ENCODE peak calls at places on chromosomes 1 and 21, in eight cellular contexts. L is IMR-90; A is fibroblast of the aortic adventitia; Q is activated T-helper 1 cell treated with anti-CD3 and anti-CD28 coated beads, Interleukin-2, amount 50 U/mL, for 16 hours; P is stimulated activated CD4-positive, alpha-beta T cell treated with anti-CD3 and anti-CD28 coated beads, Interleukin-12 subunit alpha, Interleukin-12 subunit beta, amount 100 ng/mL, for 48 hours; D is fibroblast of lung; S is DMS79 treated with DMSO at 0.1 percent for 48 hours; E is SJSA1. K is an unnamed sample.

GRCh38 chr1:1550591-1551432 is 10.4 kb upstream of the TMEM240 start:
- DNase-seq in L (peak; percentile 36), S (no peak), E (peak; percentile 58), Q (no peak), P (no peak), A (peak; percentile 64), D (peak; percentile 69), K (no peak)

GRCh38 chr1:172145231-172145651 is 275.2 kb upstream of the C1orf105 start:
- DNase-seq in L (peak; percentile 70), A (peak; percentile 88), P (no peak), S (no peak), D (peak; percentile 73), Q (no peak), E (peak; percentile 82), K (no peak)

GRCh38 chr21:24042687-24043086 is 1564.6 kb downstream of the MRPL39 start:
- DNase-seq in D (no peak), Q (no peak), S (no peak), P (no peak), A (no peak), E (no peak), L (no peak), K (no peak)

GRCh38 chr1:150072959-150073358 is 5.4 kb downstream of the VPS45 start:
- DNase-seq in E (peak; percentile 18), S (peak; percentile 21), A (peak; percentile 66), Q (no peak), D (peak; percentile 68), P (no peak), L (peak; percentile 55), K (no peak)

GRCh38 chr21:21148009-21148408 is 149.8 kb downstream of the NCAM2 start:
- DNase-seq in S (no peak), A (no peak), L (no peak), E (no peak), P (no peak), D (no peak), Q (no peak), K (no peak)

GRCh38 chr1:2128189-2128901 is 66.2 kb downstream of the FAAP20 start:
- DNase-seq in S (peak; percentile 12), D (no peak), Q (no peak), P (no peak), L (no peak), E (no peak), A (no peak), K (no peak)

GRCh38 chr1:156122519-156123355 is 8.2 kb downstream of the LMNA start:
- DNase-seq in P (no peak), S (peak; percentile 49), A (peak; percentile 90), E (peak; percentile 90), Q (no peak), L (peak; percentile 92), D (peak; percentile 94), K (no peak)

GRCh38 chr1:2356401-2356800 is 35.0 kb downstream of the MORN1 start:
- DNase-seq in P (no peak), S (no peak), E (no peak), L (no peak), A (no peak), D (no peak), Q (no peak), K (no peak)

GRCh38 chr21:27429612-27430361 is 462.9 kb upstream of the ADAMTS5 start:
- DNase-seq in Q (no peak), A (peak; percentile 96), D (peak; percentile 96), L (peak; percentile 83), E (no peak), P (no peak), S (no peak), K (no peak)

GRCh38 chr1:203795382-203796222 is at the start of the genes ZBED6 and ZC3H11A:
- DNase-seq in L (peak; percentile 98), A (peak; percentile 98), E (peak; percentile 95), Q (peak; percentile 97), D (peak; percentile 99), P (peak; percentile 97), S (peak; percentile 95), K (peak; percentile 99)

GRCh38 chr1:25140073-25140797 is 92.1 kb downstream of the SYF2 start:
- DNase-seq in Q (no peak), A (no peak), D (no peak), S (peak; percentile 59), P (no peak), E (no peak), L (no peak), K (no peak)

GRCh38 chr1:217052196-217052595 is 329.0 kb upstream of the ESRRG start:
- DNase-seq in L (peak; percentile 6), P (no peak), A (no peak), D (no peak), S (no peak), Q (no peak), E (no peak), K (no peak)

GRCh38 chr1:151145158-151146071 is 1.0 kb downstream of the SEMA6C start:
- DNase-seq in L (no peak), P (no peak), A (no peak), Q (no peak), S (peak; percentile 34), D (peak; percentile 15), E (no peak), K (no peak)

GRCh38 chr1:208174736-208175507 is 69.3 kb downstream of the PLXNA2 start:
- DNase-seq in D (no peak), S (no peak), A (peak; percentile 40), L (peak; percentile 68), Q (no peak), E (no peak), P (no peak), K (no peak)

GRCh38 chr21:45386728-45387371 is 18.1 kb upstream of the COL18A1 start:
- DNase-seq in S (no peak), D (peak; percentile 97), L (peak; percentile 97), P (no peak), E (peak; percentile 81), Q (no peak), A (peak; percentile 87), K (no peak)

GRCh38 chr1:207173396-207173795 is 69.4 kb downstream of the C4BPA start:
- DNase-seq in D (no peak), L (no peak), A (no peak), E (no peak), Q (no peak), P (no peak), S (no peak), K (no peak)

GRCh38 chr1:169160845-169161511 is 54.5 kb downstream of the ATP1B1 start:
- DNase-seq in L (peak; percentile 52), A (peak; percentile 26), P (no peak), E (no peak), S (no peak), D (peak; percentile 8), Q (no peak), K (no peak)

GRCh38 chr1:209387969-209388329 is 195.6 kb upstream of the CAMK1G start:
- DNase-seq in L (peak; percentile 51), E (no peak), A (peak; percentile 51), P (no peak), Q (no peak), S (no peak), D (no peak), K (no peak)

GRCh38 chr1:224541072-224541790 is 74.9 kb upstream of the CNIH3 start:
- DNase-seq in Q (no peak), L (no peak), A (no peak), E (no peak), D (peak; percentile 28), S (no peak), P (no peak), K (no peak)

GRCh38 chr1:67618285-67619018 is 66.5 kb upstream of the GADD45A start:
- DNase-seq in D (peak; percentile 92), A (peak; percentile 95), Q (no peak), P (no peak), L (peak; percentile 95), E (peak; percentile 69), S (peak; percentile 22), K (no peak)

GRCh38 chr1:58548381-58548780 is 1.9 kb upstream of the OMA1 start:
- DNase-seq in L (no peak), P (no peak), Q (no peak), S (no peak), E (no peak), D (no peak), A (no peak), K (no peak)

GRCh38 chr1:172928412-172928811 is 122.3 kb downstream of the TNFSF18 start:
- DNase-seq in P (no peak), E (no peak), L (peak; percentile 98), S (no peak), D (peak; percentile 94), A (peak; percentile 84), Q (no peak), K (no peak)

GRCh38 chr1:110152133-110152785 is 2.0 kb downstream of the SLC6A17 start:
- DNase-seq in P (no peak), E (peak; percentile 27), Q (no peak), A (peak; percentile 29), L (peak; percentile 74), D (no peak), S (no peak), K (no peak)

GRCh38 chr1:147897030-147897756 is 5.4 kb upstream of the GJA8 start:
- DNase-seq in P (no peak), L (no peak), A (no peak), Q (no peak), D (no peak), S (peak; percentile 24), E (no peak), K (no peak)

GRCh38 chr21:36966846-36967657 is 583 bp upstream of the HLCS start:
- DNase-seq in S (peak; percentile 21), Q (no peak), A (peak; percentile 32), D (peak; percentile 20), P (no peak), E (peak; percentile 28), L (no peak), K (no peak)

GRCh38 chr21:39114871-39115658 is 68.2 kb downstream of the PSMG1 start:
- DNase-seq in A (peak; percentile 89), D (peak; percentile 62), S (no peak), E (peak; percentile 85), P (no peak), L (peak; percentile 74), Q (no peak), K (no peak)

GRCh38 chr1:13878001-13878400 is 178.0 kb downstream of the PRDM2 start:
- DNase-seq in Q (no peak), S (no peak), P (no peak), D (no peak), E (no peak), A (no peak), L (no peak), K (no peak)

GRCh38 chr1:171219751-171220385 is 28.4 kb upstream of the FMO1 start:
- DNase-seq in E (peak; percentile 94), S (no peak), D (peak; percentile 83), Q (no peak), L (peak; percentile 89), A (peak; percentile 81), P (no peak), K (no peak)

GRCh38 chr1:24874056-24874455 is 56.0 kb downstream of the RUNX3 start:
- DNase-seq in A (no peak), P (no peak), S (no peak), D (no peak), L (no peak), E (no peak), Q (no peak), K (no peak)

GRCh38 chr1:101293461-101294045 is 56.7 kb downstream of the S1PR1 start:
- DNase-seq in D (no peak), L (peak; percentile 8), P (peak; percentile 50), Q (no peak), A (no peak), E (no peak), S (no peak), K (peak; percentile 60)

GRCh38 chr1:89065077-89065868 is at the start of gene GBP1:
- DNase-seq in P (no peak), E (peak; percentile 55), S (peak; percentile 42), A (peak; percentile 88), L (peak; percentile 88), D (peak; percentile 96), Q (no peak), K (no peak)

K was measured in activated CD4-positive, alpha-beta memory T cell treated with anti-CD3 and anti-CD28 coated beads, Interleukin-2, amount 10 ng/mL, durations not matched to agents 7 days and 5 days.